ENCODE peak calls at places on chromosomes 6 and 20, in six cellular contexts. One of them, this sample, is unnamed.

GRCh38 chr6:45923831-45924391 is 91.7 kb downstream of the CLIC5 start:
- DNase-seq in K562: no peak
- DNase-seq in HepG2: no peak
- DNase-seq in HCT116: no peak
- DNase-seq in SK-N-SH: no peak
- DNase-seq in T47D: no peak
- DNase-seq in this sample: no peak

GRCh38 chr6:1562171-1562955 is 47.4 kb upstream of the FOXC1 start:
- DNase-seq in K562: no peak
- DNase-seq in HepG2: no peak
- DNase-seq in HCT116: no peak
- DNase-seq in SK-N-SH: no peak
- DNase-seq in T47D: no peak
- DNase-seq in this sample: no peak

GRCh38 chr6:100309174-100309573 is 155.5 kb downstream of the SIM1 start:
- DNase-seq in K562: no peak
- DNase-seq in HepG2: no peak
- DNase-seq in HCT116: no peak
- DNase-seq in SK-N-SH: no peak
- DNase-seq in T47D: no peak
- DNase-seq in this sample: no peak

GRCh38 chr6:82363368-82364086 is at the start of gene TPBG:
- DNase-seq in K562: peak; percentile 11
- DNase-seq in HepG2: peak; percentile 27
- DNase-seq in HCT116: peak; percentile 47
- DNase-seq in SK-N-SH: peak; percentile 78
- DNase-seq in T47D: peak; percentile 83
- DNase-seq in this sample: peak; percentile 82

GRCh38 chr6:8539446-8539845 is 104.1 kb upstream of the SLC35B3 start:
- DNase-seq in K562: peak; percentile 2
- DNase-seq in HepG2: peak; percentile 28
- DNase-seq in HCT116: peak; percentile 7
- DNase-seq in SK-N-SH: peak; percentile 37
- DNase-seq in T47D: peak; percentile 38
- DNase-seq in this sample: no peak

GRCh38 chr6:28914941-28915340 is 8.8 kb downstream of the TRIM27 start:
- DNase-seq in K562: no peak
- DNase-seq in HepG2: no peak
- DNase-seq in HCT116: no peak
- DNase-seq in SK-N-SH: no peak
- DNase-seq in T47D: no peak
- DNase-seq in this sample: no peak

GRCh38 chr6:3237761-3238662 is 10.6 kb upstream of the TUBB2B start:
- DNase-seq in K562: peak; percentile 62
- DNase-seq in HepG2: no peak
- DNase-seq in HCT116: no peak
- DNase-seq in SK-N-SH: no peak
- DNase-seq in T47D: no peak
- DNase-seq in this sample: no peak

GRCh38 chr20:14336667-14337066 is 745 bp downstream of the FLRT3 start:
- DNase-seq in K562: no peak
- DNase-seq in HepG2: peak; percentile 12
- DNase-seq in HCT116: no peak
- DNase-seq in SK-N-SH: no peak
- DNase-seq in T47D: peak; percentile 38
- DNase-seq in this sample: no peak

DNA sequence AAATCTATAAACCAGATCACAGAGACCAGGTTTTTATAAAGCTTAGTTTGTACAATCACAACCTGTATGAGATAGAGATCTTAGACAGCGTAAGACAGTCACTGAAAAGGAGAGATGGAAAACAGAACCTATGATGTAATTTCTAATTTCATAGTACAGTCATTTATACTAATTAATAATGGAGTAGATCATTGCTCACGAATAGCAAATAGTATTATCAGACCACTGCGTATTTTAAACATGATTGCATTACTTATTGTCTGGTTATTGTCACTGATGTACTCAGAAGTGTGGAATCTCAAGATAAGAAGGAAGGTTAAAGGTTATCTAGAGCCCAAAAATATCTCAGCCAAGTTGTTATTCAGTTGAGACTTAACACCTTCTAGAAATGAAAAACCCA is 115.6 kb downstream of the KHDC1L start:
- DNase-seq in K562: no peak
- DNase-seq in HepG2: no peak
- DNase-seq in HCT116: no peak
- DNase-seq in SK-N-SH: peak; percentile 21
- DNase-seq in T47D: no peak
- DNase-seq in this sample: no peak
- TF ChIP-seq JUND in K562: no peak
- TF ChIP-seq JUND in HepG2: no peak
- TF ChIP-seq JUND in HCT116: no peak
- TF ChIP-seq JUND in SK-N-SH: peak; percentile 59
- TF ChIP-seq JUND in T47D: no peak
- TF ChIP-seq JUND in this sample: no peak

GRCh38 chr6:43608310-43608763 is 20.7 kb downstream of the GTPBP2 start:
- DNase-seq in K562: peak; percentile 88
- DNase-seq in HepG2: peak; percentile 68
- DNase-seq in HCT116: peak; percentile 73
- DNase-seq in SK-N-SH: peak; percentile 77
- DNase-seq in T47D: peak; percentile 70
- DNase-seq in this sample: peak; percentile 17
- TF ChIP-seq JUND in K562: no peak
- TF ChIP-seq JUND in HepG2: no peak
- TF ChIP-seq JUND in HCT116: no peak
- TF ChIP-seq JUND in SK-N-SH: no peak
- TF ChIP-seq JUND in T47D: no peak
- TF ChIP-seq JUND in this sample: no peak

DNA sequence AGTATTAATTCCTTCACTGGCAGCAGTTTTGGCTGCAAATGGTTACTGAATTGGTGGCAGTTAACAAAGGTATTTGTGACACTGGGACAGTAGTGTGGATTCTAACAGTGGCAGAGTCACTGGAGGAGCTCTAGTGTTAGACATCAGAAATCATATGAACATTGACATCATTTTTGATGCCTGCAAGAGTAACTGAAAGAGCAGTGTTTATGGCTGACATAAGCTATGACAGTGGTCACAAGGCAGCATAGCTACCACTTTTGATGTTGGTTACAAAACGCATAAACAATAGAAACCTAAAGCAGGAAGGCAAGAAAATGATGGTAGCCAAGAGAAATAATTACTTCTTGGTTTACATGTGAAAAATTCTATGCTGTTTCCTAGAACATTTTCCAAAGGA is 326.7 kb upstream of the MAN1A1 start:
- DNase-seq in K562: no peak
- DNase-seq in HepG2: no peak
- DNase-seq in HCT116: no peak
- DNase-seq in SK-N-SH: no peak
- DNase-seq in T47D: no peak
- DNase-seq in this sample: no peak
- TF ChIP-seq JUND in K562: no peak
- TF ChIP-seq JUND in HepG2: no peak
- TF ChIP-seq JUND in HCT116: no peak
- TF ChIP-seq JUND in SK-N-SH: no peak
- TF ChIP-seq JUND in T47D: no peak
- TF ChIP-seq JUND in this sample: no peak

DNA sequence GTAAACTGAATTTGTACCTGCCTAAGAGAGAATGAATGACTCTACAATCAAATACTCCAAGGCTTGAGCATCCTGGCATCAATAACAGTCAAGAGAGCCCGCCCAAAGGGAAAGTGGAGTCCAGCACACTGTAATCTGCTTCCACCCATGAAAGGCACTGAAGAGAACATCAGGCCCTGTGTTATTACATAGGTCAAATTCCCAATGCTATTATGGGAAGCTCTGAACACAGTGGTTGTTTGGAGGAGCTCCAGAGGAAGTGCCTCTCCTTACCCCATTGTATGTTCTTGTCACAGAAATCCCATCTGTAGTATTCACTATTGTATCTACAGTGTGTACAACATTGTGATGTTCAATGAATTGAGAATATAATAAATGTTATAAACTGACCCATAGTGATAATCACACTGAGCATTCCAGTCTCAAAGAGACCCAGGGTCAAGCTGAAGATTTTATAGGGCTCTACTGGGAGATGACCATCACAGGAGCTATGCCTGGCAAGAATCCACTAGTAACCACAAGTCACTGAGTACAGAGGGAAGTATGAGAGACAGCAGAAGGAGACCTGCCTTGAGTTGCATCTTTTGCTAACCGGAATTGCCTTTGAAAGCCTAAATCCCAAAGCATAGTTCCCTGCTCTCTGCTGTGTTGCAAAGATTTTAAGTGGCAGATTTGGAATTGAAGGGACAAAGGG is 446.7 kb downstream of the GJA1 start:
- DNase-seq in K562: no peak
- DNase-seq in HepG2: no peak
- DNase-seq in HCT116: no peak
- DNase-seq in SK-N-SH: no peak
- DNase-seq in T47D: no peak
- DNase-seq in this sample: no peak
- TF ChIP-seq JUND in K562: no peak
- TF ChIP-seq JUND in HepG2: no peak
- TF ChIP-seq JUND in HCT116: no peak
- TF ChIP-seq JUND in SK-N-SH: peak; percentile 42
- TF ChIP-seq JUND in T47D: no peak
- TF ChIP-seq JUND in this sample: no peak

GRCh38 chr6:129671442-129672344 is 38.3 kb downstream of the ARHGAP18 start:
- DNase-seq in K562: peak; percentile 80
- DNase-seq in HepG2: peak; percentile 56
- DNase-seq in HCT116: no peak
- DNase-seq in SK-N-SH: no peak
- DNase-seq in T47D: no peak
- DNase-seq in this sample: no peak
- TF ChIP-seq JUND in K562: peak; percentile 33
- TF ChIP-seq JUND in HepG2: no peak
- TF ChIP-seq JUND in HCT116: no peak
- TF ChIP-seq JUND in SK-N-SH: no peak
- TF ChIP-seq JUND in T47D: no peak
- TF ChIP-seq JUND in this sample: no peak